ENCODE peak calls at places on chromosomes 3 and 15, in ten cellular contexts. E, S, G, M, Z, Q, C, O, Y and W are unnamed samples.

GRCh38 chr15:50315814-50316630 is 39.0 kb downstream of the GABPB1 start:
- DNase-seq in E (no peak), Y (peak; percentile 65), S (no peak), C (peak; percentile 38), Q (peak; percentile 63), O (no peak), G (peak; percentile 37), M (no peak), Z (no peak), W (no peak)

GRCh38 chr3:170155604-170156003 is 25.9 kb downstream of the PHC3 start:
- DNase-seq in M (no peak), S (no peak), G (no peak), C (no peak), O (no peak), Q (no peak), Y (no peak), Z (no peak), E (no peak), W (no peak)

GRCh38 chr3:127137113-127137512 is 55.8 kb upstream of the PRR23E start:
- DNase-seq in G (no peak), C (no peak), Z (no peak), Q (no peak), E (no peak), M (no peak), O (no peak), S (no peak), Y (no peak), W (no peak)

GRCh38 chr3:177934001-177934891 is 602.0 kb upstream of the KCNMB2 start:
- DNase-seq in O (no peak), M (no peak), Z (peak; percentile 72), Q (peak; percentile 68), G (no peak), S (no peak), C (no peak), Y (peak; percentile 42), E (no peak), W (no peak)

GRCh38 chr15:89428246-89428645 is 68.1 kb downstream of the RHCG start:
- DNase-seq in S (no peak), M (no peak), Z (no peak), E (no peak), G (no peak), Q (no peak), O (no peak), C (no peak), Y (no peak), W (no peak)

GRCh38 chr15:90362936-90363212 is 10.8 kb downstream of the ZNF774 start:
- DNase-seq in S (no peak), O (no peak), G (peak; percentile 48), M (no peak), Z (no peak), Y (no peak), Q (peak; percentile 87), E (no peak), C (no peak), W (no peak)

GRCh38 chr3:111910806-111911205 is 51.7 kb downstream of the PHLDB2 start:
- DNase-seq in S (no peak), Y (no peak), E (no peak), G (no peak), Z (no peak), Q (peak; percentile 51), M (no peak), O (no peak), C (no peak), W (no peak)

GRCh38 chr3:31077021-31077601 is 182.7 kb upstream of the GADL1 start:
- DNase-seq in M (no peak), Y (no peak), G (peak; percentile 51), Q (peak; percentile 96), O (no peak), Z (no peak), S (no peak), C (no peak), E (no peak), W (no peak)

GRCh38 chr15:31360843-31361763 is 34.5 kb downstream of the KLF13 start:
- DNase-seq in Y (peak; percentile 94), Q (no peak), S (peak; percentile 71), Z (no peak), O (peak; percentile 85), E (peak; percentile 77), C (peak; percentile 94), G (no peak), M (peak; percentile 77), W (peak; percentile 99)